ENCODE peak calls at places on chromosomes 16 and 17, in five cellular contexts. One of them, this sample, is unnamed. For H3K9me3, the result is how much of the 10 kb centered on the place peaks cover.

GRCh38 chr16:49849709-49850108 is 6.2 kb downstream of the ZNF423 start:
- DNase-seq in CD4-positive, alpha-beta T cell: no peak
- DNase-seq in MM.1S: no peak
- DNase-seq in adrenal gland: no peak
- DNase-seq in heart right ventricle: no peak
- DNase-seq in this sample: no peak

GRCh38 chr16:67801889-67802288 is 4.5 kb downstream of the RANBP10 start:
- DNase-seq in heart right ventricle: no peak
- DNase-seq in MM.1S: no peak
- DNase-seq in adrenal gland: no peak
- DNase-seq in CD4-positive, alpha-beta T cell: peak
- DNase-seq in this sample: no peak

GRCh38 chr17:77200711-77201110 is 59.9 kb downstream of the SEC14L1 start:
- DNase-seq in adrenal gland: peak
- DNase-seq in MM.1S: no peak
- DNase-seq in heart right ventricle: no peak
- DNase-seq in CD4-positive, alpha-beta T cell: no peak
- DNase-seq in this sample: no peak

GRCh38 chr17:74851612-74852236 is 8.0 kb downstream of the GRIN2C start:
- DNase-seq in adrenal gland: no peak
- DNase-seq in heart right ventricle: no peak
- DNase-seq in CD4-positive, alpha-beta T cell: no peak
- DNase-seq in MM.1S: no peak
- DNase-seq in this sample: no peak

GRCh38 chr16:19499481-19499880 is 22.4 kb downstream of the GDE1 start:
- DNase-seq in MM.1S: no peak
- DNase-seq in heart right ventricle: no peak
- DNase-seq in adrenal gland: no peak
- DNase-seq in CD4-positive, alpha-beta T cell: no peak
- DNase-seq in this sample: no peak

GRCh38 chr17:76345377-76345945 is 8.3 kb downstream of the PRPSAP1 start:
- DNase-seq in CD4-positive, alpha-beta T cell: no peak
- DNase-seq in heart right ventricle: no peak
- DNase-seq in MM.1S: no peak
- DNase-seq in adrenal gland: no peak
- DNase-seq in this sample: no peak

GRCh38 chr17:373616-374225 is 21.1 kb upstream of the RPH3AL start:
- DNase-seq in MM.1S: no peak
- DNase-seq in CD4-positive, alpha-beta T cell: no peak
- DNase-seq in adrenal gland: no peak
- DNase-seq in heart right ventricle: no peak
- DNase-seq in this sample: no peak

GRCh38 chr16:22284637-22285515 is 12.3 kb upstream of the POLR3E start:
- DNase-seq in adrenal gland: no peak
- DNase-seq in heart right ventricle: no peak
- DNase-seq in MM.1S: no peak
- DNase-seq in CD4-positive, alpha-beta T cell: no peak
- DNase-seq in this sample: no peak

GRCh38 chr16:54052271-54052670 is 234.3 kb downstream of the IRX3 start:
- DNase-seq in heart right ventricle: no peak
- DNase-seq in CD4-positive, alpha-beta T cell: no peak
- DNase-seq in adrenal gland: no peak
- DNase-seq in MM.1S: no peak
- DNase-seq in this sample: no peak

GRCh38 chr17:80861892-80862291 is 129.7 kb upstream of the CHMP6 start:
- DNase-seq in heart right ventricle: no peak
- DNase-seq in adrenal gland: no peak
- DNase-seq in MM.1S: no peak
- DNase-seq in CD4-positive, alpha-beta T cell: peak
- DNase-seq in this sample: no peak

GRCh38 chr17:10286324-10286723 is 86.5 kb downstream of the MYH13 start:
- DNase-seq in MM.1S: no peak
- DNase-seq in heart right ventricle: no peak
- DNase-seq in CD4-positive, alpha-beta T cell: no peak
- DNase-seq in adrenal gland: no peak
- DNase-seq in this sample: no peak

GRCh38 chr17:80474231-80474932 is 2.0 kb downstream of the NPTX1 start:
- DNase-seq in MM.1S: no peak
- DNase-seq in heart right ventricle: no peak
- DNase-seq in CD4-positive, alpha-beta T cell: no peak
- DNase-seq in adrenal gland: no peak
- DNase-seq in this sample: no peak

GRCh38 chr17:4972752-4973151 is 5.1 kb upstream of the SPAG7 start:
- DNase-seq in adrenal gland: no peak
- DNase-seq in MM.1S: no peak
- DNase-seq in heart right ventricle: no peak
- DNase-seq in CD4-positive, alpha-beta T cell: no peak
- DNase-seq in this sample: no peak

GRCh38 chr17:49551221-49552069 is 24.2 kb upstream of the NXPH3 start:
- DNase-seq in CD4-positive, alpha-beta T cell: no peak
- DNase-seq in adrenal gland: no peak
- DNase-seq in heart right ventricle: no peak
- DNase-seq in MM.1S: no peak
- DNase-seq in this sample: no peak

GRCh38 chr16:55822280-55822810 is 10.6 kb downstream of the CES1 start:
- DNase-seq in heart right ventricle: no peak
- DNase-seq in MM.1S: no peak
- DNase-seq in CD4-positive, alpha-beta T cell: no peak
- DNase-seq in adrenal gland: no peak
- DNase-seq in this sample: no peak

GRCh38 chr16:74035816-74036215 is 260.8 kb upstream of the PSMD7 start:
- DNase-seq in MM.1S: no peak
- DNase-seq in adrenal gland: no peak
- DNase-seq in CD4-positive, alpha-beta T cell: no peak
- DNase-seq in heart right ventricle: no peak
- DNase-seq in this sample: no peak

GRCh38 chr17:39653662-39654331 is 11.4 kb upstream of the TCAP start:
- DNase-seq in CD4-positive, alpha-beta T cell: peak
- DNase-seq in heart right ventricle: peak
- DNase-seq in MM.1S: peak
- DNase-seq in adrenal gland: peak
- DNase-seq in this sample: peak

GRCh38 chr16:3282103-3282746 is 1.1 kb upstream of the ZNF263 start:
- DNase-seq in adrenal gland: no peak
- DNase-seq in CD4-positive, alpha-beta T cell: no peak
- DNase-seq in heart right ventricle: no peak
- DNase-seq in MM.1S: no peak
- DNase-seq in this sample: no peak

GRCh38 chr17:76529224-76529642 is 8.3 kb downstream of the CYGB start:
- DNase-seq in heart right ventricle: peak
- DNase-seq in MM.1S: no peak
- DNase-seq in CD4-positive, alpha-beta T cell: no peak
- DNase-seq in adrenal gland: no peak
- DNase-seq in this sample: peak

GRCh38 chr16:53529529-53529928 is 26.5 kb upstream of the AKTIP start:
- DNase-seq in CD4-positive, alpha-beta T cell: no peak
- DNase-seq in MM.1S: no peak
- DNase-seq in adrenal gland: no peak
- DNase-seq in heart right ventricle: no peak
- DNase-seq in this sample: no peak

GRCh38 chr17:7409716-7410115 is 2.1 kb downstream of the NLGN2 start:
- DNase-seq in adrenal gland: no peak
- DNase-seq in CD4-positive, alpha-beta T cell: no peak
- DNase-seq in heart right ventricle: no peak
- DNase-seq in MM.1S: no peak
- DNase-seq in this sample: no peak

GRCh38 chr16:54282923-54283734 is 3.5 kb downstream of the IRX3 start:
- DNase-seq in heart right ventricle: no peak
- DNase-seq in CD4-positive, alpha-beta T cell: no peak
- DNase-seq in adrenal gland: no peak
- DNase-seq in MM.1S: no peak
- DNase-seq in this sample: no peak

GRCh38 chr16:85151603-85152413 is 39.5 kb upstream of the CIBAR2 start:
- DNase-seq in adrenal gland: peak
- DNase-seq in CD4-positive, alpha-beta T cell: no peak
- DNase-seq in MM.1S: no peak
- DNase-seq in heart right ventricle: peak
- DNase-seq in this sample: peak

GRCh38 chr17:9202572-9202971 is 181.3 kb downstream of the NTN1 start:
- DNase-seq in CD4-positive, alpha-beta T cell: no peak
- DNase-seq in MM.1S: no peak
- DNase-seq in adrenal gland: no peak
- DNase-seq in heart right ventricle: no peak
- DNase-seq in this sample: no peak

GRCh38 chr17:31289790-31290189 is 7.2 kb downstream of the OMG start:
- DNase-seq in MM.1S: no peak
- DNase-seq in adrenal gland: no peak
- DNase-seq in CD4-positive, alpha-beta T cell: no peak
- DNase-seq in heart right ventricle: no peak
- DNase-seq in this sample: no peak

GRCh38 chr17:12730931-12731521 is 58.3 kb upstream of the ARHGAP44 start:
- DNase-seq in adrenal gland: peak
- DNase-seq in CD4-positive, alpha-beta T cell: no peak
- DNase-seq in MM.1S: no peak
- DNase-seq in heart right ventricle: peak
- DNase-seq in this sample: peak

GRCh38 chr16:55062446-55062845 is 131.8 kb downstream of the IRX5 start:
- DNase-seq in CD4-positive, alpha-beta T cell: no peak
- DNase-seq in MM.1S: no peak
- DNase-seq in adrenal gland: no peak
- DNase-seq in heart right ventricle: no peak
- DNase-seq in this sample: no peak

GRCh38 chr17:81509048-81509686 is 3.4 kb downstream of the ACTG1 start:
- DNase-seq in adrenal gland: no peak
- DNase-seq in CD4-positive, alpha-beta T cell: no peak
- DNase-seq in MM.1S: peak
- DNase-seq in heart right ventricle: no peak
- DNase-seq in this sample: no peak

GRCh38 chr17:82424001-82424862 is 5.8 kb upstream of the OGFOD3 start:
- DNase-seq in heart right ventricle: no peak
- DNase-seq in MM.1S: peak
- DNase-seq in CD4-positive, alpha-beta T cell: peak
- DNase-seq in adrenal gland: peak
- DNase-seq in this sample: peak

GRCh38 chr16:55668337-55669281 is 12.8 kb downstream of the SLC6A2 start:
- DNase-seq in MM.1S: no peak
- DNase-seq in adrenal gland: peak
- DNase-seq in heart right ventricle: no peak
- DNase-seq in CD4-positive, alpha-beta T cell: no peak
- DNase-seq in this sample: no peak

GRCh38 chr17:14302421-14303099 is 1.7 kb downstream of the HS3ST3B1 start:
- DNase-seq in heart right ventricle: peak
- DNase-seq in CD4-positive, alpha-beta T cell: peak
- DNase-seq in adrenal gland: peak
- DNase-seq in MM.1S: peak
- DNase-seq in this sample: peak

GRCh38 chr17:36657763-36658490 is 56.5 kb downstream of the MRM1 start:
- DNase-seq in CD4-positive, alpha-beta T cell: peak
- DNase-seq in adrenal gland: peak
- DNase-seq in MM.1S: no peak
- DNase-seq in heart right ventricle: no peak
- DNase-seq in this sample: no peak

GRCh38 chr16:1745181-1745899 is 26.0 kb downstream of the NME3 start:
- DNase-seq in CD4-positive, alpha-beta T cell: no peak
- DNase-seq in adrenal gland: no peak
- DNase-seq in heart right ventricle: no peak
- DNase-seq in MM.1S: no peak
- DNase-seq in this sample: no peak

GRCh38 chr17:43368740-43369506 is 29.9 kb upstream of the ARL4D start:
- DNase-seq in CD4-positive, alpha-beta T cell: peak
- DNase-seq in MM.1S: peak
- DNase-seq in heart right ventricle: peak
- DNase-seq in adrenal gland: peak
- DNase-seq in this sample: peak

DNA sequence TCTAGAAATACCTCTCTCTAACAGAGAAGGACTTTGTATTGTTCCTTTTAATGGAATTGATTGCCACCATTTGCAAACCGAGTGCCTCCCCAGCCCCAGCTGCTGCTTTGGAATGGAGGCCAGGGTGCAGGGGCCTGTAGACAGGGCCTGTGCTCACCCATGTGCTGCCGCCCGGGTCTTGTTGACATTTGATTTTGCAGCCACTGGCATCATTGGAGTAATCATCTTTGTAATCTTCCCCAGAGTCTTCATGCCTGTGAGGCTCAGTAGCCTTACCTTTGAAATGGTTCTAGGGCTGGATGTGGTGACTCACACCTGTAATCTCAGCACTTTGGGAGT is 119.8 kb downstream of the CLEC16A start:
- DNase-seq in MM.1S: no peak
- DNase-seq in CD4-positive, alpha-beta T cell: no peak
- DNase-seq in heart right ventricle: no peak
- DNase-seq in adrenal gland: no peak
- DNase-seq in this sample: no peak
- H3K27ac ChIP-seq in MM.1S: no peak
- H3K27ac ChIP-seq in CD4-positive, alpha-beta T cell: no peak
- H3K27ac ChIP-seq in heart right ventricle: no peak
- H3K27ac ChIP-seq in adrenal gland: no peak
- H3K27ac ChIP-seq in this sample: no peak

GRCh38 chr16:31888735-31889134 is 15.1 kb downstream of the ZNF267 start:
- DNase-seq in MM.1S: no peak
- DNase-seq in adrenal gland: no peak
- DNase-seq in heart right ventricle: no peak
- DNase-seq in CD4-positive, alpha-beta T cell: no peak
- DNase-seq in this sample: no peak

GRCh38 chr16:31880322-31880979 is 6.8 kb downstream of the ZNF267 start:
- DNase-seq in adrenal gland: peak
- DNase-seq in heart right ventricle: no peak
- DNase-seq in MM.1S: no peak
- DNase-seq in CD4-positive, alpha-beta T cell: peak
- DNase-seq in this sample: no peak

DNA sequence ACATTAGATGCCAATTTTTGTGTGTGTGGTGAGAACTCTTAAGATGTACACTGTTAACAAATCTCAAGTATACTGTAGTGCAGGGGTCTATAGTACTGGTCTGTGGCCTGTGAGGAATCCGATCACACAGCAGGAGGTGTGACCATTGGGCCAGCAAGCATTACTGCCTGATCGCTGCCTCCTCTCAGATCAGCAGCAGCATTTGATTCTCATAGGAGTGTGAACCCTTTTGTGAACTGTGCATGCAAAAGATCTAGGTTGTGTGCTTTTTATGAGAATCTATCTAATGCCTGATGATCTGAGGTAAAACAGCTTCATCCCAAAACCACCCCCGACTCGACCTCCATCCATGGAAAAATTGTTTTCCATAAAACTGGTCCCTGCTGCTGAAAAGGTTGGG is 12.6 kb downstream of the ZNF267 start:
- DNase-seq in CD4-positive, alpha-beta T cell: no peak
- DNase-seq in heart right ventricle: no peak
- DNase-seq in adrenal gland: no peak
- DNase-seq in MM.1S: no peak
- DNase-seq in this sample: no peak
- H3K9me3 ChIP-seq in CD4-positive, alpha-beta T cell: under half
- H3K9me3 ChIP-seq in heart right ventricle: under half
- H3K9me3 ChIP-seq in adrenal gland: under half
- H3K9me3 ChIP-seq in MM.1S: under half
- H3K9me3 ChIP-seq in this sample: under half

GRCh38 chr17:28759296-28759865 is 15.6 kb downstream of the TRAF4 start:
- DNase-seq in adrenal gland: no peak
- DNase-seq in MM.1S: no peak
- DNase-seq in heart right ventricle: no peak
- DNase-seq in CD4-positive, alpha-beta T cell: no peak
- DNase-seq in this sample: no peak
- TF ChIP-seq CTCF in adrenal gland: no peak
- TF ChIP-seq CTCF in MM.1S: no peak
- TF ChIP-seq CTCF in heart right ventricle: no peak
- TF ChIP-seq CTCF in CD4-positive, alpha-beta T cell: no peak
- TF ChIP-seq CTCF in this sample: no peak

GRCh38 chr17:44587339-44587738 is 30.1 kb downstream of the FZD2 start:
- DNase-seq in heart right ventricle: peak
- DNase-seq in adrenal gland: peak
- DNase-seq in MM.1S: no peak
- DNase-seq in CD4-positive, alpha-beta T cell: no peak
- DNase-seq in this sample: no peak
- H3K27ac ChIP-seq in heart right ventricle: peak
- H3K27ac ChIP-seq in adrenal gland: no peak
- H3K27ac ChIP-seq in MM.1S: no peak
- H3K27ac ChIP-seq in CD4-positive, alpha-beta T cell: no peak
- H3K27ac ChIP-seq in this sample: no peak